ENCODE peak calls at places on chromosomes 12 and 14, in five cellular contexts. H is CD4-positive, alpha-beta memory T cell; X is fibroblast of villous mesenchyme; O is GM23338; W is hepatocyte. Z is an unnamed sample.

GRCh38 chr14:91062600-91062999 is 2.2 kb upstream of the RPS6KA5 start:
- DNase-seq in O (no peak), W (no peak), X (no peak), H (no peak), Z (no peak)

GRCh38 chr12:94078138-94078723 is 70.1 kb upstream of the PLXNC1 start:
- DNase-seq in W (no peak), H (no peak), O (no peak), X (no peak), Z (no peak)

GRCh38 chr12:70994217-70994788 is 73.8 kb upstream of the PTPRR start:
- DNase-seq in X (peak), W (no peak), H (no peak), O (no peak), Z (no peak)

GRCh38 chr12:49364989-49365388 is 2.3 kb upstream of the SPATS2 start:
- DNase-seq in H (no peak), X (peak), O (no peak), W (no peak), Z (no peak)

GRCh38 chr12:42862055-42862454 is 272.5 kb upstream of the PRICKLE1 start:
- DNase-seq in W (no peak), O (no peak), X (no peak), H (no peak), Z (no peak)

GRCh38 chr12:128797119-128798118 is 26.3 kb downstream of the SLC15A4 start:
- DNase-seq in H (no peak), O (no peak), W (no peak), X (no peak), Z (no peak)

GRCh38 chr14:101083564-101084435 is 180.3 kb upstream of the RTL1 start:
- DNase-seq in O (peak), X (no peak), W (no peak), H (no peak), Z (peak)

GRCh38 chr14:31037709-31038221 is 11.6 kb upstream of the STRN3 start:
- DNase-seq in W (no peak), O (no peak), H (no peak), X (peak), Z (no peak)

GRCh38 chr12:32454075-32454474 is 54.7 kb downstream of the FGD4 start:
- DNase-seq in H (no peak), X (peak), W (peak), O (peak), Z (no peak)

GRCh38 chr12:27245039-27245438 is 953 bp downstream of the STK38L start:
- DNase-seq in X (no peak), O (peak), H (no peak), W (no peak), Z (no peak)

GRCh38 chr12:68785358-68785757 is 22.6 kb upstream of the MDM2 start:
- DNase-seq in H (no peak), W (no peak), X (peak), O (no peak), Z (no peak)

GRCh38 chr12:52546126-52546525 is 6.8 kb downstream of the KRT71 start:
- DNase-seq in H (no peak), W (no peak), X (no peak), O (peak), Z (no peak)

GRCh38 chr14:95547626-95548327 is 12.9 kb downstream of the GLRX5 start:
- DNase-seq in H (no peak), X (peak), W (no peak), O (peak), Z (no peak)

GRCh38 chr12:55745361-55746146 is 2.6 kb downstream of the GDF11 start:
- DNase-seq in X (peak), H (no peak), W (peak), O (peak), Z (no peak)

GRCh38 chr14:20454359-20454644 is 310 bp downstream of the OSGEP start:
- DNase-seq in X (peak), H (peak), O (no peak), W (no peak), Z (peak)

GRCh38 chr14:82239205-82239604 is 705.6 kb upstream of the SEL1L start:
- DNase-seq in O (no peak), W (no peak), H (no peak), X (no peak), Z (no peak)

GRCh38 chr14:51716610-51717009 is 64.9 kb downstream of the FRMD6 start:
- DNase-seq in X (no peak), O (no peak), W (no peak), H (no peak), Z (peak)

GRCh38 chr12:118922405-118922804 is 58.9 kb upstream of the SRRM4 start:
- DNase-seq in H (no peak), O (peak), W (peak), X (no peak), Z (peak)

GRCh38 chr12:32896438-32897275 is at the start of gene PKP2:
- DNase-seq in H (no peak), W (peak), O (peak), X (peak), Z (no peak)

GRCh38 chr12:19382111-19382526 is 57.2 kb upstream of the AEBP2 start:
- DNase-seq in H (no peak), W (peak), X (peak), O (peak), Z (no peak)

GRCh38 chr14:21087294-21088091 is 11.0 kb downstream of the ZNF219 start:
- DNase-seq in X (peak), W (peak), H (peak), O (peak), Z (peak)

GRCh38 chr12:92528097-92528496 is 174.7 kb upstream of the PLEKHG7 start:
- DNase-seq in O (no peak), H (no peak), X (no peak), W (no peak), Z (no peak)

GRCh38 chr14:93047661-93048060 is 68.1 kb downstream of the ITPK1 start:
- DNase-seq in X (peak), W (no peak), H (no peak), O (no peak), Z (no peak)

GRCh38 chr14:56027916-56028637 is 90.1 kb upstream of the PELI2 start:
- DNase-seq in H (no peak), W (no peak), X (no peak), O (no peak), Z (no peak)

GRCh38 chr12:12992418-12993175 is 7.5 kb downstream of the HEBP1 start:
- DNase-seq in X (peak), W (peak), O (peak), H (no peak), Z (no peak)
- H3K4me3 ChIP-seq in X (peak), W (no peak), O (no peak), H (no peak), Z (no peak)

GRCh38 chr14:89493406-89493805 is 76.4 kb upstream of the FOXN3 start:
- DNase-seq in X (no peak), O (no peak), W (no peak), H (no peak), Z (no peak)
- H3K4me3 ChIP-seq in X (no peak), O (no peak), W (no peak), H (no peak), Z (no peak)

GRCh38 chr12:123142518-123142840 is 8.4 kb downstream of the PITPNM2 start:
- DNase-seq in O (no peak), W (no peak), X (no peak), H (no peak), Z (no peak)
- H3K4me3 ChIP-seq in O (no peak), W (no peak), X (no peak), H (no peak), Z (no peak)

DNA sequence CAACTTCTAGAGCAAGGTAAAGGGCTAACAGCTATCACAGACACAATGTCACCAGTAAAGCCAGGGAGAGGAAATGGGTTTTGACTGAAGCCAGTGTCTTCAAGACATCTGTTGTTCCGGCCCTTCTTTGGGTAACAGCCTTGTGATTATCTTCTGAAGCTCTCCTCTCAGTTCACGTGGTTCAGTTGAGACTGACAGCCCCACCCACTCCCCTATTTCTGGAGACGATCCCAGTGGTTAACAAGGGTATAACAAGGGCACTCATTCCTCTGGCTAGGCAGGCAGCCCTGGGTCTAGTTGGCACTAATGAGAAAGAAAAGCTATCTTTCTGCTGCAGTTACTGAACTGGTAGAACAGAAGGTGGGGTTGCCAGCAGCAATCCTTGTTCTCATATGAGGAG is 6.9 kb downstream of the GNPTAB start:
- DNase-seq in W (peak), X (peak), O (peak), H (peak), Z (peak)
- H3K4me3 ChIP-seq in W (no peak), X (no peak), O (no peak), H (no peak), Z (no peak)

GRCh38 chr12:116089080-116089479 is 188.4 kb downstream of the MED13L start:
- DNase-seq in O (no peak), X (no peak), H (no peak), W (no peak), Z (no peak)

GRCh38 chr12:116091579-116091978 is 185.9 kb downstream of the MED13L start:
- DNase-seq in H (no peak), X (no peak), O (no peak), W (no peak), Z (no peak)

GRCh38 chr12:116087399-116087798 is 190.1 kb downstream of the MED13L start:
- DNase-seq in H (no peak), X (no peak), O (no peak), W (no peak), Z (no peak)

GRCh38 chr12:116090516-116090915 is 187.0 kb downstream of the MED13L start:
- DNase-seq in H (no peak), X (no peak), W (no peak), O (no peak), Z (no peak)

DNA sequence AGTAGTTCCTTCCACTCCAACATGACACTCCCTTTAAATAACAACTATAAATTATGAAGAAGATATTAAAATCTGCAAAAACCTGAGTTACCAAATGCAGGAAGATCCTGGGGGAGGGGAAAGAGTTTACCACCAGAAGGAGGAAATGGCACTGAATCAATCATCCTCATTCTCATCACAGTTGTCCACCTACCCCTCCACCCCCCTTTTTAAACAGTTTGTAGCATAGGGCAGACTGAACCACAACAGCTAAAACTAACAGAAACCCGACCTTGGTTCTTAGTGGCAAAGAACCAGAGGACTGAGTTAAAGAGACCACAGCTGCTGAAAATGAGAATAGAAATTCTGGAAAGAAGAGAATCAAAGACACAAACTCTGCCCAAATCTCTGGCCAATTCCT is 189.5 kb downstream of the MED13L start:
- DNase-seq in O (no peak), X (no peak), H (no peak), W (no peak), Z (peak)
- H3K4me3 ChIP-seq in O (no peak), X (no peak), H (no peak), W (no peak), Z (no peak)

Z was measured in Jurkat, Clone E6-1.